ENCODE peak calls at places on chromosomes 5 and 9, in four cellular contexts. S is stimulated activated CD8-positive, alpha-beta memory T cell treated with anti-CD3 and anti-CD28 coated beads, Interleukin-7, amount 100 ng/mL, for 24 hours; R is AG09319; O is WTC11. B is an unnamed sample.

GRCh38 chr5:160747963-160748362 is 104.0 kb downstream of the ATP10B start:
- DNase-seq in R (no peak), O (no peak), S (no peak), B (no peak)

GRCh38 chr5:95822408-95823240 is at the start of gene GLRX:
- DNase-seq in R (peak), O (peak), S (no peak), B (peak)

GRCh38 chr5:140358738-140359310 is 1.2 kb upstream of the SLC4A9 start:
- DNase-seq in R (no peak), O (peak), S (no peak), B (peak)

GRCh38 chr5:137305971-137306592 is 193.0 kb downstream of the SPOCK1 start:
- DNase-seq in S (no peak), R (no peak), O (no peak), B (no peak)

GRCh38 chr5:124909734-124910133 is 163.3 kb upstream of the ZNF608 start:
- DNase-seq in O (no peak), S (no peak), R (no peak), B (no peak)

GRCh38 chr9:96874947-96875459 is 20.7 kb upstream of the ZNF782 start:
- DNase-seq in S (no peak), O (no peak), R (no peak), B (no peak)

GRCh38 chr5:5782402-5782801 is 359.9 kb downstream of the ICE1 start:
- DNase-seq in O (no peak), R (no peak), S (no peak), B (no peak)

GRCh38 chr5:90940227-90940995 is 381.8 kb downstream of the ADGRV1 start:
- DNase-seq in O (peak), S (no peak), R (no peak), B (peak)

GRCh38 chr5:151528996-151529395 is 62.1 kb downstream of the FAT2 start:
- DNase-seq in R (no peak), O (no peak), S (no peak), B (no peak)

GRCh38 chr9:116232425-116233159 is 79.0 kb downstream of the PAPPA start:
- DNase-seq in R (no peak), O (no peak), S (no peak), B (no peak)

GRCh38 chr9:70962761-70963445 is 158.5 kb downstream of the TRPM3 start:
- DNase-seq in R (no peak), O (no peak), S (no peak), B (no peak)

GRCh38 chr5:58462623-58463230 is 2.8 kb upstream of the PLK2 start:
- DNase-seq in O (no peak), S (no peak), R (peak), B (peak)

GRCh38 chr9:98303556-98304125 is 48.2 kb upstream of the TBC1D2 start:
- DNase-seq in O (no peak), S (no peak), R (no peak), B (no peak)

GRCh38 chr9:20557890-20558608 is 64.2 kb downstream of the MLLT3 start:
- DNase-seq in R (no peak), O (no peak), S (no peak), B (no peak)

GRCh38 chr5:52181403-52181802 is 606.3 kb upstream of the ITGA1 start:
- DNase-seq in R (no peak), S (no peak), O (no peak), B (no peak)

GRCh38 chr5:91957671-91958070 is 574.6 kb upstream of the ARRDC3 start:
- DNase-seq in R (no peak), S (no peak), O (no peak), B (no peak)

GRCh38 chr5:111514087-111514486 is 1.8 kb upstream of the STARD4 start:
- DNase-seq in R (no peak), O (no peak), S (no peak), B (no peak)

GRCh38 chr5:158466196-158466595 is 607.3 kb upstream of the CLINT1 start:
- DNase-seq in O (no peak), S (no peak), R (no peak), B (no peak)

GRCh38 chr9:130920233-130920632 is 18.8 kb downstream of the FIBCD1 start:
- DNase-seq in S (no peak), O (no peak), R (no peak), B (no peak)

GRCh38 chr5:67880876-67881275 is 334.7 kb upstream of the PIK3R1 start:
- DNase-seq in R (no peak), S (no peak), O (no peak), B (no peak)

GRCh38 chr9:125747765-125748510 is 765 bp downstream of the PBX3 start:
- DNase-seq in R (no peak), S (no peak), O (peak), B (peak)

GRCh38 chr5:103060414-103060954 is 59.5 kb downstream of the GIN1 start:
- DNase-seq in R (no peak), S (no peak), O (no peak), B (no peak)

GRCh38 chr5:96324708-96325107 is 108.3 kb downstream of the PCSK1 start:
- DNase-seq in O (no peak), R (no peak), S (no peak), B (no peak)

GRCh38 chr5:150615141-150615699 is 25.2 kb upstream of the SYNPO start:
- DNase-seq in O (no peak), R (no peak), S (no peak), B (peak)

GRCh38 chr9:4497855-4498254 is 7.6 kb downstream of the SLC1A1 start:
- DNase-seq in O (no peak), R (no peak), S (no peak), B (no peak)

GRCh38 chr9:35114921-35115341 is 731 bp downstream of the ATOSB start:
- DNase-seq in R (no peak), S (no peak), O (no peak), B (peak)

GRCh38 chr5:117473075-117473595 is 898.5 kb upstream of the SEMA6A start:
- DNase-seq in R (no peak), S (no peak), O (no peak), B (no peak)

GRCh38 chr9:128593039-128593438 is 40.7 kb downstream of the SPTAN1 start:
- DNase-seq in S (no peak), O (no peak), R (no peak), B (no peak)

GRCh38 chr5:103829585-103829984 is 267.0 kb upstream of the NUDT12 start:
- DNase-seq in O (peak), R (no peak), S (no peak), B (no peak)

GRCh38 chr5:107418071-107418470 is 252.7 kb downstream of the EFNA5 start:
- DNase-seq in O (no peak), S (no peak), R (no peak), B (no peak)

GRCh38 chr9:128416014-128416413 is 4.6 kb upstream of the CERCAM start:
- DNase-seq in R (no peak), S (no peak), O (no peak), B (no peak)